ENCODE peak calls at places on chromosomes 12 and 14, in nine cellular contexts. P is Calu3, N is HFF-Myc, U is GM10248, G is NCI-H460, J is glutamatergic neuron, O is NCI-H1417, I is WTC11, V is NCI-H2171 treated with DMSO at 0.1 percent for 48 hours. X is an unnamed sample.

GRCh38 chr14:90551070-90551704 is 154.4 kb downstream of the CALM1 start:
- DNase-seq in P (no peak), N (no peak), U (no peak), G (no peak), J (no peak), O (no peak), I (no peak), V (no peak), X (no peak)

GRCh38 chr12:30691122-30691879 is 4.4 kb downstream of the IPO8 start:
- DNase-seq in P (no peak), N (peak; percentile 74), U (no peak), G (no peak), J (no peak), O (no peak), I (no peak), V (peak; percentile 88), X (peak; percentile 18)

GRCh38 chr14:23183479-23183878 is at the start of gene SLC7A8:
- DNase-seq in P (no peak), N (no peak), U (no peak), G (no peak), J (peak; percentile 66), O (peak; percentile 80), I (peak; percentile 78), V (peak; percentile 92), X (peak; percentile 43)

GRCh38 chr14:96867634-96868033 is 70.5 kb downstream of the VRK1 start:
- DNase-seq in P (no peak), N (no peak), U (no peak), G (no peak), J (no peak), O (no peak), I (no peak), V (no peak), X (no peak)

GRCh38 chr12:9077576-9078031 is 38.1 kb downstream of the A2M start:
- DNase-seq in P (no peak), N (no peak), U (no peak), G (no peak), J (no peak), O (no peak), I (no peak), V (no peak), X (no peak)

GRCh38 chr14:89236846-89237245 is 180.2 kb downstream of the FOXN3 start:
- DNase-seq in P (no peak), N (no peak), U (no peak), G (no peak), J (no peak), O (no peak), I (no peak), V (peak; percentile 97), X (no peak)

GRCh38 chr14:56333361-56334279 is 215.4 kb downstream of the PELI2 start:
- DNase-seq in P (peak; percentile 10), N (peak; percentile 82), U (no peak), G (peak; percentile 58), J (no peak), O (peak; percentile 75), I (no peak), V (peak; percentile 82), X (peak; percentile 25)

GRCh38 chr14:78566017-78566858 is 396.1 kb downstream of the NRXN3 start:
- DNase-seq in P (peak; percentile 80), N (peak; percentile 31), U (peak; percentile 63), G (peak; percentile 47), J (peak; percentile 91), O (peak; percentile 93), I (peak; percentile 90), V (peak; percentile 91), X (peak; percentile 82)

GRCh38 chr12:17016116-17016864 is 410.3 kb upstream of the LMO3 start:
- DNase-seq in P (no peak), N (no peak), U (no peak), G (no peak), J (no peak), O (no peak), I (no peak), V (no peak), X (no peak)

GRCh38 chr12:82866227-82866803 is 179.6 kb downstream of the TMTC2 start:
- DNase-seq in P (no peak), N (no peak), U (no peak), G (no peak), J (no peak), O (no peak), I (no peak), V (peak; percentile 97), X (no peak)

GRCh38 chr12:16300222-16300621 is 22.7 kb upstream of the SLC15A5 start:
- DNase-seq in P (no peak), N (no peak), U (no peak), G (no peak), J (no peak), O (no peak), I (no peak), V (no peak), X (no peak)

GRCh38 chr12:74449872-74450271 is 87.8 kb upstream of the ATXN7L3B start:
- DNase-seq in P (no peak), N (no peak), U (no peak), G (no peak), J (no peak), O (no peak), I (no peak), V (no peak), X (no peak)

GRCh38 chr12:124195226-124195938 is 99.5 kb upstream of the RFLNA start:
- DNase-seq in P (no peak), N (no peak), U (no peak), G (no peak), J (no peak), O (no peak), I (no peak), V (no peak), X (no peak)

GRCh38 chr12:29157486-29157946 is 8.4 kb downstream of the FAR2 start:
- DNase-seq in P (no peak), N (peak; percentile 6), U (no peak), G (no peak), J (no peak), O (no peak), I (no peak), V (no peak), X (no peak)

GRCh38 chr12:13038491-13039161 is 5.6 kb upstream of the FAM234B start:
- DNase-seq in P (no peak), N (no peak), U (no peak), G (no peak), J (no peak), O (no peak), I (no peak), V (no peak), X (no peak)

GRCh38 chr12:253116-253831 is 9.4 kb downstream of the SLC6A13 start:
- DNase-seq in P (no peak), N (no peak), U (no peak), G (no peak), J (no peak), O (no peak), I (no peak), V (no peak), X (no peak)

GRCh38 chr14:26872510-26872909 is 274.7 kb upstream of the NOVA1 start:
- DNase-seq in P (no peak), N (no peak), U (no peak), G (no peak), J (no peak), O (no peak), I (no peak), V (no peak), X (no peak)

GRCh38 chr14:30957813-30958370 is 67.6 kb upstream of the AP4S1 start:
- DNase-seq in P (peak; percentile 33), N (no peak), U (no peak), G (no peak), J (no peak), O (no peak), I (no peak), V (no peak), X (peak; percentile 69)

GRCh38 chr12:116529048-116529447 is 30.1 kb upstream of the MAP1LC3B2 start:
- DNase-seq in P (no peak), N (no peak), U (no peak), G (no peak), J (no peak), O (no peak), I (no peak), V (no peak), X (no peak)

GRCh38 chr12:53995311-53996187 is 4.4 kb upstream of the HOXC9 start:
- DNase-seq in P (peak; percentile 79), N (no peak), U (no peak), G (peak; percentile 51), J (no peak), O (peak; percentile 89), I (peak; percentile 76), V (peak; percentile 54), X (peak; percentile 62)

GRCh38 chr14:23512156-23512555 is 39.4 kb downstream of the ZFHX2 start:
- DNase-seq in P (no peak), N (no peak), U (no peak), G (no peak), J (no peak), O (peak; percentile 12), I (no peak), V (peak; percentile 99), X (no peak)

GRCh38 chr12:97275261-97276197 is 187.1 kb upstream of the RMST start:
- DNase-seq in P (peak; percentile 15), N (no peak), U (no peak), G (no peak), J (peak; percentile 19), O (peak; percentile 81), I (peak; percentile 26), V (no peak), X (no peak)

GRCh38 chr14:36221097-36221496 is 44.6 kb upstream of the PTCSC3 start:
- DNase-seq in P (no peak), N (no peak), U (no peak), G (no peak), J (no peak), O (peak; percentile 67), I (no peak), V (no peak), X (no peak)

GRCh38 chr14:81536125-81536771 is 2.6 kb upstream of the SEL1L start:
- DNase-seq in P (no peak), N (no peak), U (no peak), G (no peak), J (no peak), O (peak; percentile 47), I (no peak), V (no peak), X (peak; percentile 4)

GRCh38 chr12:120700863-120701262 is 9.4 kb upstream of the UNC119B start:
- DNase-seq in P (no peak), N (no peak), U (no peak), G (no peak), J (no peak), O (no peak), I (no peak), V (no peak), X (no peak)